ENCODE peak calls at places on chromosomes 7 and 10, in six cellular contexts. One of them, this sample, is unnamed.

GRCh38 chr7:8155836-8156235 is 106.1 kb downstream of the ICA1 start:
- DNase-seq in neural progenitor cell: no peak
- DNase-seq in Panc1: no peak
- DNase-seq in suprapubic skin: no peak
- DNase-seq in right cardiac atrium: no peak
- DNase-seq in Karpas-422: no peak
- DNase-seq in this sample: no peak

GRCh38 chr7:39507866-39508551 is 58.2 kb upstream of the YAE1 start:
- DNase-seq in neural progenitor cell: no peak
- DNase-seq in Panc1: no peak
- DNase-seq in suprapubic skin: no peak
- DNase-seq in right cardiac atrium: peak; percentile 65
- DNase-seq in Karpas-422: no peak
- DNase-seq in this sample: peak; percentile 70

GRCh38 chr10:87740232-87740631 is 77.8 kb downstream of the ATAD1 start:
- DNase-seq in neural progenitor cell: no peak
- DNase-seq in Panc1: no peak
- DNase-seq in suprapubic skin: no peak
- DNase-seq in right cardiac atrium: no peak
- DNase-seq in Karpas-422: no peak
- DNase-seq in this sample: no peak

GRCh38 chr10:35517431-35518181 is 87.5 kb upstream of the GJD4 start:
- DNase-seq in neural progenitor cell: no peak
- DNase-seq in Panc1: no peak
- DNase-seq in suprapubic skin: no peak
- DNase-seq in right cardiac atrium: no peak
- DNase-seq in Karpas-422: no peak
- DNase-seq in this sample: no peak

GRCh38 chr10:110802551-110803238 is 69.0 kb upstream of the PDCD4 start:
- DNase-seq in neural progenitor cell: no peak
- DNase-seq in Panc1: no peak
- DNase-seq in suprapubic skin: peak; percentile 76
- DNase-seq in right cardiac atrium: peak; percentile 86
- DNase-seq in Karpas-422: no peak
- DNase-seq in this sample: peak; percentile 80

GRCh38 chr7:19617921-19618320 is 90.9 kb downstream of the POLR1F start:
- DNase-seq in neural progenitor cell: no peak
- DNase-seq in Panc1: no peak
- DNase-seq in suprapubic skin: no peak
- DNase-seq in right cardiac atrium: no peak
- DNase-seq in Karpas-422: no peak
- DNase-seq in this sample: no peak

GRCh38 chr7:138137423-138138171 is 61.3 kb downstream of the AKR1D1 start:
- DNase-seq in neural progenitor cell: no peak
- DNase-seq in Panc1: no peak
- DNase-seq in suprapubic skin: no peak
- DNase-seq in right cardiac atrium: no peak
- DNase-seq in Karpas-422: no peak
- DNase-seq in this sample: no peak

GRCh38 chr7:115249080-115249479 is 327.2 kb downstream of the MDFIC start:
- DNase-seq in neural progenitor cell: no peak
- DNase-seq in Panc1: no peak
- DNase-seq in suprapubic skin: no peak
- DNase-seq in right cardiac atrium: no peak
- DNase-seq in Karpas-422: no peak
- DNase-seq in this sample: no peak

GRCh38 chr7:157024716-157025115 is 14.3 kb upstream of the MNX1 start:
- DNase-seq in neural progenitor cell: no peak
- DNase-seq in Panc1: no peak
- DNase-seq in suprapubic skin: no peak
- DNase-seq in right cardiac atrium: no peak
- DNase-seq in Karpas-422: no peak
- DNase-seq in this sample: no peak

GRCh38 chr7:2530076-2530967 is 10.7 kb downstream of the LFNG start:
- DNase-seq in neural progenitor cell: peak; percentile 11
- DNase-seq in Panc1: no peak
- DNase-seq in suprapubic skin: no peak
- DNase-seq in right cardiac atrium: peak; percentile 79
- DNase-seq in Karpas-422: no peak
- DNase-seq in this sample: peak; percentile 95

GRCh38 chr10:3427316-3427715 is 254.7 kb upstream of the PITRM1 start:
- DNase-seq in neural progenitor cell: no peak
- DNase-seq in Panc1: no peak
- DNase-seq in suprapubic skin: no peak
- DNase-seq in right cardiac atrium: no peak
- DNase-seq in Karpas-422: no peak
- DNase-seq in this sample: no peak

GRCh38 chr7:103914147-103914899 is 75.1 kb downstream of the RELN start:
- DNase-seq in neural progenitor cell: no peak
- DNase-seq in Panc1: no peak
- DNase-seq in suprapubic skin: no peak
- DNase-seq in right cardiac atrium: no peak
- DNase-seq in Karpas-422: no peak
- DNase-seq in this sample: no peak

GRCh38 chr7:129829677-129830631 is 122.8 kb downstream of the UBE2H start:
- DNase-seq in neural progenitor cell: peak; percentile 92
- DNase-seq in Panc1: peak; percentile 67
- DNase-seq in suprapubic skin: peak; percentile 74
- DNase-seq in right cardiac atrium: peak; percentile 64
- DNase-seq in Karpas-422: peak; percentile 94
- DNase-seq in this sample: peak; percentile 82

GRCh38 chr10:72314263-72314662 is 40.5 kb downstream of the DNAJB12 start:
- DNase-seq in neural progenitor cell: no peak
- DNase-seq in Panc1: no peak
- DNase-seq in suprapubic skin: no peak
- DNase-seq in right cardiac atrium: no peak
- DNase-seq in Karpas-422: no peak
- DNase-seq in this sample: peak; percentile 56

GRCh38 chr7:47313564-47313963 is 268.3 kb downstream of the TNS3 start:
- DNase-seq in neural progenitor cell: no peak
- DNase-seq in Panc1: no peak
- DNase-seq in suprapubic skin: no peak
- DNase-seq in right cardiac atrium: no peak
- DNase-seq in Karpas-422: no peak
- DNase-seq in this sample: no peak

GRCh38 chr7:157414702-157415096 is 77.9 kb downstream of the DNAJB6 start:
- DNase-seq in neural progenitor cell: no peak
- DNase-seq in Panc1: no peak
- DNase-seq in suprapubic skin: no peak
- DNase-seq in right cardiac atrium: peak; percentile 40
- DNase-seq in Karpas-422: no peak
- DNase-seq in this sample: no peak

GRCh38 chr10:5404188-5405041 is at the start of gene TUBAL3:
- DNase-seq in neural progenitor cell: no peak
- DNase-seq in Panc1: no peak
- DNase-seq in suprapubic skin: no peak
- DNase-seq in right cardiac atrium: no peak
- DNase-seq in Karpas-422: no peak
- DNase-seq in this sample: no peak

GRCh38 chr10:130062201-130062600 is 48.4 kb downstream of the C10orf143 start:
- DNase-seq in neural progenitor cell: no peak
- DNase-seq in Panc1: no peak
- DNase-seq in suprapubic skin: no peak
- DNase-seq in right cardiac atrium: no peak
- DNase-seq in Karpas-422: no peak
- DNase-seq in this sample: no peak

GRCh38 chr10:130062976-130063375 is 47.7 kb downstream of the C10orf143 start:
- DNase-seq in neural progenitor cell: no peak
- DNase-seq in Panc1: no peak
- DNase-seq in suprapubic skin: no peak
- DNase-seq in right cardiac atrium: no peak
- DNase-seq in Karpas-422: no peak
- DNase-seq in this sample: no peak

GRCh38 chr10:130065251-130065650 is 45.4 kb downstream of the C10orf143 start:
- DNase-seq in neural progenitor cell: no peak
- DNase-seq in Panc1: no peak
- DNase-seq in suprapubic skin: no peak
- DNase-seq in right cardiac atrium: no peak
- DNase-seq in Karpas-422: no peak
- DNase-seq in this sample: no peak

GRCh38 chr10:130064783-130065182 is 45.8 kb downstream of the C10orf143 start:
- DNase-seq in neural progenitor cell: no peak
- DNase-seq in Panc1: no peak
- DNase-seq in suprapubic skin: no peak
- DNase-seq in right cardiac atrium: no peak
- DNase-seq in Karpas-422: no peak
- DNase-seq in this sample: no peak

DNA sequence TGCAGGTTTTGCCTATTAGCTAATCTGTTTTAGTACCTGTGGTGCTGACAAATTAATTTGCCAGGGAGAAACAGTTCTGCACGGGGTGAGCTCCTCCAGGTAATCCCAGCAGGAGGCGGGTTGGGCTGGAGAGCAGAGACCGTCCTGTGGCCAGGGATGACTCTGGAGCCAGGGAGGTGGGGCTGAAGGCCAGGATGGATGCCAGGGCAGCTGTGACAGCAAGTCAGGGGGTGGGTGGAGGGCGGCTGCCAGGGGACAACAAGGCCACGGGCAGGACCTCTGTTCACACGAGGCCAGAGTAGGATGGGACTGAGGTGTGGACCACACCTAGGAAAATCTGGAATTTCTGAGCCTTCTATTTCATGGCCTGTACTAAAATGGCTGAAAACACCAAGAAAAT is 48.9 kb downstream of the C10orf143 start:
- DNase-seq in neural progenitor cell: no peak
- DNase-seq in Panc1: no peak
- DNase-seq in suprapubic skin: no peak
- DNase-seq in right cardiac atrium: no peak
- DNase-seq in Karpas-422: no peak
- DNase-seq in this sample: no peak
- H3K27me3 ChIP-seq in neural progenitor cell: no peaks in the 10 kb centered on the region
- H3K27me3 ChIP-seq in Panc1: peaks cover 2% of the 10 kb centered on the region
- H3K27me3 ChIP-seq in suprapubic skin: no peaks in the 10 kb centered on the region
- H3K27me3 ChIP-seq in right cardiac atrium: no peaks in the 10 kb centered on the region
- H3K27me3 ChIP-seq in Karpas-422: no peaks in the 10 kb centered on the region
- H3K27me3 ChIP-seq in this sample: no peaks in the 10 kb centered on the region

GRCh38 chr10:48805411-48805810 is 120.7 kb downstream of the WDFY4 start:
- DNase-seq in neural progenitor cell: no peak
- DNase-seq in Panc1: no peak
- DNase-seq in suprapubic skin: no peak
- DNase-seq in right cardiac atrium: no peak
- DNase-seq in Karpas-422: no peak
- DNase-seq in this sample: no peak

GRCh38 chr10:48806282-48806681 is 121.6 kb downstream of the WDFY4 start:
- DNase-seq in neural progenitor cell: peak; percentile 23
- DNase-seq in Panc1: no peak
- DNase-seq in suprapubic skin: no peak
- DNase-seq in right cardiac atrium: no peak
- DNase-seq in Karpas-422: no peak
- DNase-seq in this sample: no peak

GRCh38 chr10:48809261-48809660 is 124.6 kb downstream of the WDFY4 start:
- DNase-seq in neural progenitor cell: no peak
- DNase-seq in Panc1: no peak
- DNase-seq in suprapubic skin: no peak
- DNase-seq in right cardiac atrium: no peak
- DNase-seq in Karpas-422: no peak
- DNase-seq in this sample: no peak

GRCh38 chr10:48805848-48806247 is 121.2 kb downstream of the WDFY4 start:
- DNase-seq in neural progenitor cell: no peak
- DNase-seq in Panc1: no peak
- DNase-seq in suprapubic skin: no peak
- DNase-seq in right cardiac atrium: peak; percentile 73
- DNase-seq in Karpas-422: no peak
- DNase-seq in this sample: no peak

DNA sequence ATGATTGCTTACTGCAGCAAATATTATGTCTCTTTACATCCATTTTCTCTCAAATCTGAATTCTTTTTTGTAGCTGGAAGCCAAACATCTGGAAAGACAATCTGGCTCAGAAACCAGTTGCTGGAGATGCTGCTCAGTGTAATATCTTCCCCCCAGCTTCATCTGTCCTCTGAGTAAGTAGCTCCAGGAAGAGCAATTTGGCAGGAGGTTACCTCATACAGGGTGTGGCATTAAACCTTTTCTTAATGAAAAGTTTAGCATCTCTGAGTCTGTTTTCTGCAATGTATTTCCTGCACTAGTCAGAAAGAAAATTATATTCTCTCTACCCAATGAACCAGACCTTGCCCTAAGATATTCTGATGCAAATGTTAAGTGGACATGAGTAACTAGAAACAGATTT is 123.1 kb downstream of the WDFY4 start:
- DNase-seq in neural progenitor cell: no peak
- DNase-seq in Panc1: no peak
- DNase-seq in suprapubic skin: no peak
- DNase-seq in right cardiac atrium: no peak
- DNase-seq in Karpas-422: no peak
- DNase-seq in this sample: no peak
- H3K4me1 ChIP-seq in neural progenitor cell: peaks cover 11% of the 10 kb centered on the region
- H3K4me1 ChIP-seq in Panc1: no peaks in the 10 kb centered on the region
- H3K4me1 ChIP-seq in suprapubic skin: peaks cover 16% of the 10 kb centered on the region
- H3K4me1 ChIP-seq in right cardiac atrium: peaks cover 6% of the 10 kb centered on the region
- H3K4me1 ChIP-seq in Karpas-422: peaks cover 4% of the 10 kb centered on the region
- H3K4me1 ChIP-seq in this sample: peaks cover 29% of the 10 kb centered on the region

GRCh38 chr7:318476-319266 is 28.7 kb downstream of the FOXL3 start:
- DNase-seq in neural progenitor cell: no peak
- DNase-seq in Panc1: no peak
- DNase-seq in suprapubic skin: no peak
- DNase-seq in right cardiac atrium: peak; percentile 37
- DNase-seq in Karpas-422: no peak
- DNase-seq in this sample: peak; percentile 32
- H3K27me3 ChIP-seq in neural progenitor cell: peaks cover 23% of the 10 kb centered on the region
- H3K27me3 ChIP-seq in Panc1: peaks cover 41% of the 10 kb centered on the region
- H3K27me3 ChIP-seq in suprapubic skin: peaks cover 35% of the 10 kb centered on the region
- H3K27me3 ChIP-seq in right cardiac atrium: no peaks in the 10 kb centered on the region
- H3K27me3 ChIP-seq in Karpas-422: no peaks in the 10 kb centered on the region
- H3K27me3 ChIP-seq in this sample: no peaks in the 10 kb centered on the region

GRCh38 chr7:92769361-92769633 is 67.1 kb downstream of the CDK6 start:
- DNase-seq in neural progenitor cell: no peak
- DNase-seq in Panc1: no peak
- DNase-seq in suprapubic skin: no peak
- DNase-seq in right cardiac atrium: no peak
- DNase-seq in Karpas-422: no peak
- DNase-seq in this sample: no peak
- H3K4me1 ChIP-seq in neural progenitor cell: peaks cover 15% of the 10 kb centered on the region
- H3K4me1 ChIP-seq in Panc1: peaks cover 46% of the 10 kb centered on the region
- H3K4me1 ChIP-seq in suprapubic skin: peaks cover 12% of the 10 kb centered on the region
- H3K4me1 ChIP-seq in right cardiac atrium: peaks cover 3% of the 10 kb centered on the region
- H3K4me1 ChIP-seq in Karpas-422: peaks cover 8% of the 10 kb centered on the region
- H3K4me1 ChIP-seq in this sample: peaks cover 4% of the 10 kb centered on the region

GRCh38 chr10:71066600-71066999 is 145.8 kb upstream of the UNC5B start:
- DNase-seq in neural progenitor cell: no peak
- DNase-seq in Panc1: no peak
- DNase-seq in suprapubic skin: no peak
- DNase-seq in right cardiac atrium: no peak
- DNase-seq in Karpas-422: no peak
- DNase-seq in this sample: no peak
- H3K27me3 ChIP-seq in neural progenitor cell: no peaks in the 10 kb centered on the region
- H3K27me3 ChIP-seq in Panc1: no peaks in the 10 kb centered on the region
- H3K27me3 ChIP-seq in suprapubic skin: no peaks in the 10 kb centered on the region
- H3K27me3 ChIP-seq in right cardiac atrium: no peaks in the 10 kb centered on the region
- H3K27me3 ChIP-seq in Karpas-422: no peaks in the 10 kb centered on the region
- H3K27me3 ChIP-seq in this sample: no peaks in the 10 kb centered on the region

This sample was measured in spleen.